ENCODE peak calls at places on chromosomes 3 and 15, in four cellular contexts. X is hepatocyte, Q is cardiac fibroblast, T is GM06990. D is an unnamed sample.

GRCh38 chr3:181709537-181710279 is 2.0 kb upstream of the SOX2 start:
- DNase-seq in X (peak), Q (peak), T (peak), D (no peak)

GRCh38 chr15:25378501-25378901 is 60.3 kb downstream of the UBE3A start:
- DNase-seq in X (no peak), Q (peak), T (peak), D (no peak)

GRCh38 chr15:75194397-75194796 is 7.3 kb upstream of the C15orf39 start:
- DNase-seq in X (no peak), Q (no peak), T (no peak), D (no peak)

GRCh38 chr15:88018865-88019626 is 237.5 kb downstream of the NTRK3 start:
- DNase-seq in X (peak), Q (peak), T (no peak), D (no peak)

GRCh38 chr15:99014803-99015676 is 7.4 kb upstream of the PGPEP1L start:
- DNase-seq in X (peak), Q (peak), T (peak), D (no peak)

GRCh38 chr3:42149537-42150426 is 58.6 kb downstream of the TRAK1 start:
- DNase-seq in X (peak), Q (no peak), T (no peak), D (no peak)

GRCh38 chr3:194931366-194931765 is 245.7 kb downstream of the FAM43A start:
- DNase-seq in X (no peak), Q (no peak), T (no peak), D (no peak)

GRCh38 chr15:59344311-59344710 is 28.4 kb downstream of the MYO1E start:
- DNase-seq in X (no peak), Q (no peak), T (no peak), D (no peak)

GRCh38 chr15:83288381-83288801 is 3.9 kb upstream of the BNC1 start:
- DNase-seq in X (no peak), Q (no peak), T (no peak), D (no peak)

DNA sequence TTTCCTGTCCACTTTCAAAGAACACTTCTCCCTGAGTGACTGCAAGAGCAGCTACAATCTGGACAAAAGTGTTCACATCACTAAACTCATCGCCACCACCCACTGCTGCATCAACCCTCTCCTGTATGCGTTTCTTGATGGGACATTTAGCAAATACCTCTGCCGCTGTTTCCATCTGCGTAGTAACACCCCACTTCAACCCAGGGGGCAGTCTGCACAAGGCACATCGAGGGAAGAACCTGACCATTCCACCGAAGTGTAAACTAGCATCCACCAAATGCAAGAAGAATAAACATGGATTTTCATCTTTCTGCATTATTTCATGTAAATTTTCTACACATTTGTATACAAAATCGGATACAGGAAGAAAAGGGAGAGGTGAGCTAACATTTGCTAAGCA is 1.8 kb downstream of the CCRL2 start:
- DNase-seq in X (no peak), Q (no peak), T (no peak), D (no peak)
- TF ChIP-seq CTCF in X (no peak), Q (no peak), T (no peak), D (no peak)

DNA sequence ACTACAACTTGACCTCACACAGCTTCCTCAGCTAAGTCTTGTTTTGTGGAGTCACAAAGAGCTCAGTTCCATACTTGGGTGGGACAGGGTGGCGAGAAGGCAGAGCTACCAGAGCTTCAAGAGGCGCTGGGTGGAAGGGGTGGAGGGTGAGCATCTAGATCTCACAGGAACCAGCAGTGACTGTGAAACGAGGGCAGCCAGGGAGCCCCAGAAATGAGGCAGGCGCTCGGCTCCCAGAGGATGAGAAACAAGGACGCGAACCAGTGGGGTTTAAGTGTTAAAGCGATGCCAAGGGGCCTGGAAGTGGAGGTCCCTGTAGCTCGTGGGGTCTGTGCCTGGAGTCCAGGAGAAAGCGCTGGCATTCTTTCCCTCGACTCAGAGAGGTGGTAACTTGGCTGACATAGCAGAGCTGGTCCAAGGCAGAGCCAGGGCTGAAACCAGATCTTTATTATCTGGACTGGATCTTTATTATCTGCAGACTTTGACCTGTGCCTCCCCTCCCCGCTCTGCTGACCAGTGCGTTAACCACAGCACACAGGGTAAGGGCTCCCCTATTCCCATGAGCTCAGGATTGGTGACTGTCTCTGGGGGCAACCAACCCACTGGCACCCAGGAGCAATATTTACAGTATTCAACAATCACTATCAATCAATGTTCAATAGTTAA is 26.2 kb upstream of the TRPM1 start:
- DNase-seq in X (peak), Q (no peak), T (no peak), D (no peak)
- H3K4me3 ChIP-seq in X (no peak), Q (no peak), T (no peak), D (no peak)

GRCh38 chr15:91885714-91886265 is 32.3 kb downstream of the SLCO3A1 start:
- DNase-seq in X (no peak), Q (no peak), T (no peak), D (no peak)
- TF ChIP-seq CTCF in X (no peak), Q (peak), T (no peak), D (no peak)

DNA sequence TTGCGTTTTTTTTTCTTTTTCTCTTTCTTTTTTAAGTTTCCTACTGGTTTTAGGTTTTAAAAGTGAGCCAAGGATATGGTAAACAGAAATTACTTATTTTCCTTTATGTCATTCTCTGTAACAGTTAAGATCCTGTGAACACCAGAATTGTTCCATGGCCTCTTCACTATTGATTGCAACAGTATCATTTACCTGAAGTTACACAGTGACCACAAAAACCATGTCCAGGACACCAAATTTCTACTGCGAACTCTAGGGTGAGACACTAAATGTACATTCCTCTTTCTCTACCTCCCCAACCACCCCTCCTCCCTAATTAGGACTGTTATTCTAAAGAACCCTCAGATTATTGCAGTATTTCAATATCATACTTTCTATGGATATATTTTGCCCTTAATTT is 280.9 kb downstream of the FOXP1 start:
- DNase-seq in X (no peak), Q (no peak), T (no peak), D (no peak)
- H3K4me3 ChIP-seq in X (no peak), Q (no peak), T (no peak), D (no peak)

DNA sequence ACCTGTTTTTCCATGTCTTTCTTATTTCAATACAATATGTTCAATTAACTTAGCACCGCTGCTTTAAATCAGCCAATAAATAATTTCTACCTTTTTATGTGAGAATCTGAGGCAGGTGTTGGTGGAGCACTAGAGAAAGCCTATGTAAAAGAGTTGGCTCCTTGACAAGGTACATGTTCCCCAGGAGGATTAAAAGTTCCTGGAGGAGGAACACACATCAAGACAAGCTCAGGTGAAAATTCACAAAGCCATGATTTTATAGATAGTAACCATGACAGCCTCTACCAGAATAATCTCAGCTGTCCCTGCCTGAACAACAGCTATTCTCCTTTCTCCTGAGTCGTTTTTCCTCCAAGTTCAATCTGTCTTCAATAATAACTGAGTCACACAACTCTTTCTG is 3.4 kb upstream of the ZBED2 start:
- DNase-seq in X (no peak), Q (no peak), T (no peak), D (no peak)
- TF ChIP-seq CTCF in X (no peak), Q (no peak), T (no peak), D (no peak)

GRCh38 chr3:55473788-55474187 is 13.3 kb downstream of the WNT5A start:
- DNase-seq in X (no peak), Q (no peak), T (no peak), D (no peak)
- H3K4me3 ChIP-seq in X (no peak), Q (no peak), T (no peak), D (no peak)

DNA sequence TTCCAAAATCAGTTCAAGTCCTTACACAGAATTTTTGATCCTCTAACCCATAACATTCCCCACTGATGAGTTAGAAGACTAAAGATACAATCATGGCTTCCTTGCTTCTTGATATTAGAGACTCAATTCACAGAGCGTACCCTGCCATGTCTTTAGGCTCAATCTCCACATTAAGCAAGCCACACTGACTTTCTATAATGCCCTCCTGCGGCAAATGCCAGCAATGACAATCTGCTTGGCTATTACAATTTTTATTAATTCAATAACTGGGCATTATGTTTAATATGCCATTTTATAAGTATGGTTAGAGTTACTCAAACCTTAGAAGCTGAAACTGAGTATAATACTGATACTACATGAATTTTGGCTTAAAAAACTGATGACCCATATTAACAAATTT is 479.7 kb upstream of the NR2F2 start:
- DNase-seq in X (no peak), Q (no peak), T (no peak), D (no peak)
- TF ChIP-seq CTCF in X (no peak), Q (no peak), T (peak), D (no peak)

GRCh38 chr15:64045106-64045435 is 1.2 kb downstream of the DAPK2 start:
- DNase-seq in X (no peak), Q (no peak), T (no peak), D (no peak)
- H3K4me3 ChIP-seq in X (no peak), Q (no peak), T (peak), D (no peak)

DNA sequence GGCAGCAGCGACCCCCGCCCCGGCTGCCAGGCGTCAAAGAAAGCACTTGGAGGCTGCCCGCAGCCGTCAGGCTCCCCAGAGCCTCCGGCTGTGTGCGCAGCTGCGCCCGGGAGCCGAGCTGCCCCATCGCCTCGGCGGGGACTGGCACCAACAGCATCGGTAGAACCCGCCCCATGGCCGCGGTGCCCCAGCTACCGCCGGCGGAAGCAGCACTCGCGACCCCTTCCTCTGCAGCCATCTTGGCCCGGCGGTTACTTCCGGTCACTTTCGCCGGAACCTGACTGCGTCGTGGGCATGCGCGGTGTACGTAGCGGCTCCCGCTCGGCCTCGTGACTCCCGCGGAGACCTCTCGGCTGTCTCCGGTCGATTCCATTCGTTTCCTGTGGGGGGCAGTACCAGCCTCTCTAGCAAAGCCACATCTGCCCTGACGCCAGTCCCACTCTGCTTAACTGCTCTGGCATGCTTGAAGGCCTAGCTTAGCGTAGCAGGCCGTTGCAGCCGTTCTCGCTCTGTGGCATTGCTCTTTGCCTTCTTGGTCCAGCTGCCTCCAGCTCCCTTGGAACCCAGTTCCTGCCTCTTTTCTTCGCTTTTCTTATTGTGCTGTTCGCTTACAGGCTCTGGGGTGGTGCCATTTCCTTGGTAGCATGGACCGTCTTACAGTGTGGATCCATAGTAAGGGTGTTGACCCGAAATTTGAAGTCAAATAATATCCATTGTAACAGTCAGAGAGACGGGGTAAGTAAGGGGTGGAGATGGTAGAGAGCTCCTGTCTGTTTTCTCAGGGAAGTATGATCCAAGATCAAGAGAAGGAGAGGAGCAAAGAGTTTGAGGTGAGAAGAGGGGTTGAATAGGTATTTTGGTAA is at the start of gene SPG11:
- DNase-seq in X (peak), Q (peak), T (peak), D (peak)
- TF ChIP-seq CTCF in X (peak), Q (peak), T (peak), D (peak)

GRCh38 chr15:67834593-67835348 is 5.1 kb downstream of the RNU6-1 start:
- DNase-seq in X (no peak), Q (no peak), T (no peak), D (no peak)

GRCh38 chr15:67832965-67833503 is 6.8 kb downstream of the RNU6-1 start:
- DNase-seq in X (no peak), Q (no peak), T (no peak), D (no peak)

GRCh38 chr15:67835349-67836133 is 4.3 kb downstream of the RNU6-1 start:
- DNase-seq in X (no peak), Q (no peak), T (no peak), D (no peak)

GRCh38 chr15:67833504-67834248 is 6.2 kb downstream of the RNU6-1 start:
- DNase-seq in X (peak), Q (peak), T (peak), D (no peak)

GRCh38 chr15:67834249-67834592 is 5.6 kb downstream of the RNU6-1 start:
- DNase-seq in X (no peak), Q (no peak), T (no peak), D (no peak)
- H3K4me3 ChIP-seq in X (peak), Q (no peak), T (peak), D (peak)

D was measured in thoracic aorta.